ENCODE peak calls at places on chromosomes 13 and 19, in four cellular contexts. F is CD4-positive, CD25-positive, alpha-beta regulatory T cell; T is fibroblast of lung; R is endothelial cell of umbilical vein. Z is an unnamed sample.

GRCh38 chr19:32558607-32559228 is 22.3 kb upstream of the PDCD5 start:
- DNase-seq in F (no peak), T (no peak), R (no peak), Z (no peak)

GRCh38 chr13:77300176-77301141 is 26.4 kb downstream of the MYCBP2 start:
- DNase-seq in F (no peak), T (peak; percentile 75), R (peak; percentile 75), Z (no peak)

GRCh38 chr19:16148443-16149045 is 5.1 kb downstream of the HSH2D start:
- DNase-seq in F (no peak), T (no peak), R (no peak), Z (no peak)

GRCh38 chr19:2787115-2787514 is 1.8 kb downstream of the THOP1 start:
- DNase-seq in F (no peak), T (no peak), R (no peak), Z (no peak)

GRCh38 chr13:95155504-95155903 is 145.7 kb downstream of the ABCC4 start:
- DNase-seq in F (no peak), T (no peak), R (no peak), Z (no peak)

GRCh38 chr13:101868585-101869469 is 416.4 kb downstream of the ITGBL1 start:
- DNase-seq in F (no peak), T (no peak), R (no peak), Z (no peak)

GRCh38 chr13:43300817-43301216 is 277.4 kb downstream of the DNAJC15 start:
- DNase-seq in F (no peak), T (peak; percentile 29), R (peak; percentile 59), Z (no peak)

GRCh38 chr13:51520524-51520923 is 63.7 kb upstream of the WDFY2 start:
- DNase-seq in F (no peak), T (peak; percentile 71), R (no peak), Z (no peak)

GRCh38 chr13:88526186-88526852 is 855.1 kb downstream of the SLITRK5 start:
- DNase-seq in F (no peak), T (no peak), R (no peak), Z (no peak)

GRCh38 chr13:20514866-20515265 is 10.8 kb downstream of the CRYL1 start:
- DNase-seq in F (no peak), T (no peak), R (no peak), Z (no peak)

GRCh38 chr13:109165417-109165904 is 536.0 kb downstream of the MYO16 start:
- DNase-seq in F (no peak), T (no peak), R (no peak), Z (no peak)

GRCh38 chr19:2524840-2525723 is 49.2 kb downstream of the GADD45B start:
- DNase-seq in F (no peak), T (peak; percentile 75), R (no peak), Z (no peak)

GRCh38 chr19:927044-927706 is 1.3 kb downstream of the ARID3A start:
- DNase-seq in F (no peak), T (no peak), R (no peak), Z (no peak)

GRCh38 chr19:52343548-52343947 is 7.5 kb downstream of the ZNF610 start:
- DNase-seq in F (peak; percentile 40), T (peak; percentile 25), R (peak; percentile 39), Z (peak; percentile 38)

GRCh38 chr13:100149389-100149788 is 60.5 kb downstream of the PCCA start:
- DNase-seq in F (no peak), T (no peak), R (no peak), Z (no peak)

GRCh38 chr19:16324064-16324383 is 602 bp upstream of the KLF2 start:
- DNase-seq in F (no peak), T (no peak), R (no peak), Z (no peak)

GRCh38 chr13:55516610-55517009 is 1624.1 kb upstream of the PRR20A start:
- DNase-seq in F (no peak), T (no peak), R (no peak), Z (no peak)

GRCh38 chr19:35767288-35768081 is 7.9 kb upstream of the ARHGAP33 start:
- DNase-seq in F (no peak), T (no peak), R (no peak), Z (no peak)

GRCh38 chr13:101623469-101624209 is 171.2 kb downstream of the ITGBL1 start:
- DNase-seq in F (no peak), T (peak; percentile 9), R (peak; percentile 67), Z (no peak)

GRCh38 chr13:48233886-48234488 is 981 bp downstream of the ITM2B start:
- DNase-seq in F (no peak), T (peak; percentile 65), R (no peak), Z (no peak)

GRCh38 chr13:76993473-76993872 is 1.6 kb downstream of the CLN5 start:
- DNase-seq in F (no peak), T (no peak), R (no peak), Z (no peak)

GRCh38 chr13:51153527-51153926 is 42.5 kb upstream of the C13orf42 start:
- DNase-seq in F (no peak), T (peak; percentile 13), R (no peak), Z (no peak)

GRCh38 chr13:93603043-93603442 is 376.4 kb downstream of the GPC6 start:
- DNase-seq in F (no peak), T (peak; percentile 93), R (no peak), Z (no peak)

GRCh38 chr13:95530178-95530577 is 22.3 kb upstream of the CLDN10 start:
- DNase-seq in F (no peak), T (peak; percentile 86), R (peak; percentile 92), Z (no peak)

GRCh38 chr13:101845501-101846012 is 393.1 kb downstream of the ITGBL1 start:
- DNase-seq in F (no peak), T (peak; percentile 20), R (no peak), Z (no peak)

GRCh38 chr13:26254583-26255102 is 714 bp downstream of the CDK8 start:
- DNase-seq in F (peak; percentile 66), T (peak; percentile 51), R (peak; percentile 29), Z (peak; percentile 67)

GRCh38 chr19:4597975-4598671 is 38.6 kb upstream of the SEMA6B start:
- DNase-seq in F (peak; percentile 25), T (no peak), R (no peak), Z (peak; percentile 30)

GRCh38 chr13:39266426-39266825 is 228.2 kb downstream of the NHLRC3 start:
- DNase-seq in F (no peak), T (peak; percentile 16), R (no peak), Z (no peak)

GRCh38 chr13:74550039-74550438 is 415.8 kb upstream of the KLF12 start:
- DNase-seq in F (no peak), T (peak; percentile 40), R (no peak), Z (peak; percentile 26)

GRCh38 chr13:19860884-19861655 is 2.4 kb downstream of the ZMYM5 start:
- DNase-seq in F (peak; percentile 19), T (peak; percentile 69), R (peak; percentile 43), Z (no peak)

GRCh38 chr13:111662895-111663294 is 342.5 kb downstream of the TEX29 start:
- DNase-seq in F (no peak), T (no peak), R (no peak), Z (no peak)

GRCh38 chr19:4369888-4370260 is 26.5 kb downstream of the MPND start:
- DNase-seq in F (peak; percentile 69), T (peak; percentile 56), R (peak; percentile 62), Z (peak; percentile 63)

DNA sequence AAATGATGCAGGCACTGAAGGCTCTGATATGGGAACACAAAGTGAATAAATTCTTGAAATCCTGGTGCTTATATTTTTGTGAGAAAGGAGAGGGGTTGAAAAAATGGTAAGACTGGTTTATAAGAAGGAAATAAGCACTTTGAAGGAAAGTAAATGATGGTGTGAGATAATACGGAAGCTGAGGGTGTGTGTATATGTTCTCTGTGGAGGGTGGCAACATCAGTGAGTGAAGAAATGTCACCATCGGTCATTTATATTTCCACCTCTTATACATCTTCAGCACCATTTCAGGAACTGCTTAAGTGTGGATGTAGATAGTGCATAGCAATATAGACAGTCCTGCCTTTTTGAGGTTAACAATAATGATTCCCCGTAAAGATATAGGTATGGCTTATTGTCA is 17.5 kb downstream of the ZNF136 start:
- DNase-seq in F (no peak), T (no peak), R (no peak), Z (no peak)
- H3K9me3 ChIP-seq in F (peaks cover 65% of the 10 kb centered on the region), T (no peaks in the 10 kb centered on the region), R (peaks cover 4% of the 10 kb centered on the region), Z (peaks cover 21% of the 10 kb centered on the region)

GRCh38 chr19:11461453-11461852 is 19.4 kb downstream of the ELAVL3 start:
- DNase-seq in F (no peak), T (no peak), R (no peak), Z (no peak)
- H3K4me3 ChIP-seq in F (no peak overlapping the region), T (no peak overlapping the region), R (no peak overlapping the region), Z (no peak overlapping the region)

DNA sequence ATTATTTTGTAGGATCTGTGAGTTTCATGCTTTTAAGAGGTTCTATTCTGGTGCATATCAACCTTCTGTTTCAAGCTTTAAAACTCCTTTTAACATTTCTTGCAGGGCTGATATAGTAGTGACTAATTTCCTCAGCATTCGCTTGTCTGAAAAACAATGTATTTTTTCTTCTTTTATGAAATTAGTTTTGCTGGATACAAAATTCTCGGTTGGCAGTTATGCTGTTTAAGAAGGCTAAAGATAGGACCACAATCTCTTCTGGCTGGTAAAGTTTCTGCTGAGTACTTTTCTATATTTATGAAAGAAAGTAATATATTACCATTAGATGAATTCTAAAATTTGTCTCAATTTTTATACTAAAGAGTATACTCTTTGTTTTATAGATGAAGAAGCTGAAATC is 487.8 kb upstream of the SPRY2 start:
- DNase-seq in F (no peak), T (no peak), R (no peak), Z (no peak)
- H3K9me3 ChIP-seq in F (peaks cover 3% of the 10 kb centered on the region), T (no peaks in the 10 kb centered on the region), R (no peaks in the 10 kb centered on the region), Z (no peaks in the 10 kb centered on the region)

DNA sequence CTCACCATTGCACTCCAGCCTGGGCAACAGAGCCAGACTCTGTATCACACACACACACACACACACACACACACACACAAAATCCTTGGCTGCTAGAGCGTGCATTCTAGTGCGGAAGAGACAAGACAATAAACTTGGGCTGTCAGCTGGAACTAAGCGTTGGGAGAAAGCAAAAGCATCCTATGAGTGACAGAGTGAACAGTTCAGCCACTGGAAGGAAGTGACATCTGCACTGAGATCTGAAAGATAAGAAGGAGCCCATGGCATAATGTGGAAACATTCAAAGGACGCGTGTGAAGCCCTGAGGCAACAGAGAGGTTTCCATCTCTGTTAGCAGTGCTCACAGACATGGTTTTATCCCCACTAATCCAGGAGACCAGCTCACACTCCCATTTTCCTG is 3.5 kb upstream of the SLC1A5 start:
- DNase-seq in F (peak; percentile 66), T (no peak), R (no peak), Z (peak; percentile 46)
- H3K4me3 ChIP-seq in F (peak overlapping the region; percentile 37), T (no peak overlapping the region), R (no peak overlapping the region), Z (no peak overlapping the region)

DNA sequence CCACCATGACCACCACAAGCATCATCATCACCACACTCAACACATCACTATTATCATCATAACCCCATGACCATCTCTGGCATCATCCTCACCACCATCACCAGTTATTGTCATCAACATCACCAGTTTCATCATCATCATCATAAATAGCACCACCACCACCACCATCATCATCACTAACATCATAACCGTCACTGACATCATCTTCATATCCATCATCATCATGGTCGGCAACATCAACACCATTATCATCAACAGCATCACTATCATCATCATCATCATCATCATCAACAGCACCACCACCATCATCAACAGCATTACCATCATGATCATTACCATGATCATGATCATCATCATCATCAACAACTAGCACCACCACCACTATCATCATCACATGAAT is 67.2 kb downstream of the MBD3L1 start:
- DNase-seq in F (no peak), T (no peak), R (no peak), Z (no peak)
- H3K9me3 ChIP-seq in F (no peaks in the 10 kb centered on the region), T (no peaks in the 10 kb centered on the region), R (peaks cover 15% of the 10 kb centered on the region), Z (no peaks in the 10 kb centered on the region)

GRCh38 chr13:72970301-72970880 is 88.4 kb upstream of the KLF5 start:
- DNase-seq in F (no peak), T (no peak), R (no peak), Z (no peak)
- H3K4me3 ChIP-seq in F (no peak overlapping the region), T (no peak overlapping the region), R (no peak overlapping the region), Z (no peak overlapping the region)